ENCODE peak calls at places on chromosomes 6 and 20, in six cellular contexts. T is stimulated activated naive CD8-positive, alpha-beta T cell treated with anti-CD3 and anti-CD28 coated beads, Interleukin-15, Interleukin-2, amounts not matched to agents 100 U/mL and 50 U/mL, for 24 hours; O is astrocyte; F is GM12865; C is activated CD4-positive, alpha-beta T cell treated with anti-CD3 and anti-CD28 coated beads for 48 hours; I is hypothalamus. D is an unnamed sample.

GRCh38 chr6:20875369-20875963 is 341.2 kb downstream of the CDKAL1 start:
- DNase-seq in O (peak), F (peak), T (no peak), I (no peak), C (no peak), D (peak)

GRCh38 chr20:434661-435419 is 26.7 kb downstream of the RBCK1 start:
- DNase-seq in F (no peak), I (no peak), C (no peak), O (no peak), T (no peak), D (no peak)

GRCh38 chr6:25709761-25710160 is 44.8 kb upstream of the SLC17A4 start:
- DNase-seq in I (no peak), F (no peak), O (no peak), C (no peak), T (no peak), D (no peak)

GRCh38 chr6:117200067-117200466 is 65.3 kb upstream of the VGLL2 start:
- DNase-seq in F (no peak), I (no peak), T (no peak), C (no peak), O (no peak), D (no peak)

GRCh38 chr6:8139451-8139850 is 37.1 kb upstream of the EEF1E1 start:
- DNase-seq in I (no peak), C (no peak), O (no peak), T (no peak), F (no peak), D (no peak)

GRCh38 chr20:57500941-57501340 is 24.0 kb downstream of the CTCFL start:
- DNase-seq in I (no peak), T (no peak), F (no peak), C (no peak), O (no peak), D (no peak)

GRCh38 chr20:53444386-53444785 is 149.3 kb downstream of the ZNF217 start:
- DNase-seq in F (no peak), C (no peak), O (no peak), T (no peak), I (no peak), D (no peak)

GRCh38 chr6:108651287-108651686 is 90.6 kb downstream of the FOXO3 start:
- DNase-seq in F (no peak), T (no peak), I (no peak), C (no peak), O (no peak), D (no peak)

GRCh38 chr6:139308936-139309603 is 17.3 kb upstream of the TXLNB start:
- DNase-seq in T (no peak), F (no peak), I (no peak), O (peak), C (no peak), D (no peak)

GRCh38 chr6:158897236-158897635 is 78.1 kb upstream of the EZR start:
- DNase-seq in O (no peak), T (no peak), I (no peak), C (no peak), F (no peak), D (no peak)